ENCODE peak calls at places on chromosomes 1 and 21, in ten cellular contexts. L is SK-N-SH, Y is GM12878, H is esophagus muscularis mucosa, M is H1, I is upper lobe of left lung, O is stomach, R is sigmoid colon, D is K562, G is HepG2. U is an unnamed sample.
A peak's percentile ranks its signal among the peaks of the same experiment; 100 is the strongest.

GRCh38 chr1:26287033-26287711 is 7.3 kb downstream of the SH3BGRL3 start:
- DNase-seq in L (no peak), Y (no peak), H (no peak), M (no peak), I (no peak), O (peak; percentile 44), R (peak; percentile 92), D (peak; percentile 94), G (no peak), U (peak; percentile 70)

GRCh38 chr1:27526569-27527222 is 36.7 kb upstream of the WASF2 start:
- DNase-seq in L (no peak), Y (no peak), H (no peak), M (no peak), I (peak; percentile 76), O (no peak), R (no peak), D (peak; percentile 57), G (peak; percentile 54), U (no peak)

GRCh38 chr1:145918992-145919939 is 749 bp upstream of the PEX11B start:
- DNase-seq in L (peak; percentile 73), Y (no peak), H (no peak), M (no peak), I (peak; percentile 88), O (peak; percentile 73), R (peak; percentile 85), D (peak; percentile 74), G (peak; percentile 56), U (peak; percentile 72)

GRCh38 chr1:9628541-9629444 is 22.7 kb upstream of the PIK3CD start:
- DNase-seq in L (no peak), Y (peak; percentile 72), H (no peak), M (no peak), I (no peak), O (no peak), R (no peak), D (no peak), G (no peak), U (no peak)

GRCh38 chr1:75053207-75053606 is 81.0 kb upstream of the LHX8 start:
- DNase-seq in L (no peak), Y (no peak), H (no peak), M (no peak), I (no peak), O (no peak), R (no peak), D (no peak), G (no peak), U (no peak)

GRCh38 chr21:43703068-43703880 is 15.7 kb upstream of the PDXK start:
- DNase-seq in L (peak; percentile 48), Y (no peak), H (no peak), M (no peak), I (no peak), O (peak; percentile 80), R (no peak), D (peak; percentile 61), G (peak; percentile 57), U (peak; percentile 78)

GRCh38 chr1:153752561-153753195 is 22.5 kb upstream of the SLC27A3 start:
- DNase-seq in L (no peak), Y (no peak), H (no peak), M (no peak), I (no peak), O (no peak), R (peak; percentile 92), D (no peak), G (no peak), U (no peak)

GRCh38 chr1:247528812-247529474 is 7.3 kb downstream of the OR2C3 start:
- DNase-seq in L (no peak), Y (no peak), H (no peak), M (no peak), I (no peak), O (no peak), R (no peak), D (no peak), G (no peak), U (no peak)

GRCh38 chr21:37430184-37430821 is 63.7 kb downstream of the DYRK1A start:
- DNase-seq in L (no peak), Y (no peak), H (no peak), M (no peak), I (no peak), O (no peak), R (no peak), D (no peak), G (peak; percentile 69), U (no peak)
- TF ChIP-seq POLR2AphosphoS5 in L (no peak), Y (no peak), H (no peak), M (no peak), I (no peak), O (no peak), R (no peak), D (no peak), G (no peak), U (no peak)

GRCh38 chr1:151902858-151903257 is 6.5 kb downstream of the THEM4 start:
- DNase-seq in L (no peak), Y (no peak), H (no peak), M (no peak), I (no peak), O (no peak), R (no peak), D (no peak), G (no peak), U (no peak)

GRCh38 chr1:151908228-151908691 is 1.1 kb downstream of the THEM4 start:
- DNase-seq in L (no peak), Y (no peak), H (no peak), M (no peak), I (no peak), O (no peak), R (no peak), D (no peak), G (peak; percentile 13), U (no peak)

GRCh38 chr1:151905070-151905442 is 4.3 kb downstream of the THEM4 start:
- DNase-seq in L (no peak), Y (no peak), H (no peak), M (no peak), I (no peak), O (no peak), R (no peak), D (peak; percentile 54), G (no peak), U (no peak)

GRCh38 chr1:151909167-151910149 is at the start of gene THEM4:
- DNase-seq in L (peak; percentile 98), Y (peak; percentile 79), H (peak; percentile 99), M (peak; percentile 97), I (peak; percentile 99), O (peak; percentile 98), R (peak; percentile 98), D (peak; percentile 97), G (peak; percentile 92), U (peak; percentile 98)

DNA sequence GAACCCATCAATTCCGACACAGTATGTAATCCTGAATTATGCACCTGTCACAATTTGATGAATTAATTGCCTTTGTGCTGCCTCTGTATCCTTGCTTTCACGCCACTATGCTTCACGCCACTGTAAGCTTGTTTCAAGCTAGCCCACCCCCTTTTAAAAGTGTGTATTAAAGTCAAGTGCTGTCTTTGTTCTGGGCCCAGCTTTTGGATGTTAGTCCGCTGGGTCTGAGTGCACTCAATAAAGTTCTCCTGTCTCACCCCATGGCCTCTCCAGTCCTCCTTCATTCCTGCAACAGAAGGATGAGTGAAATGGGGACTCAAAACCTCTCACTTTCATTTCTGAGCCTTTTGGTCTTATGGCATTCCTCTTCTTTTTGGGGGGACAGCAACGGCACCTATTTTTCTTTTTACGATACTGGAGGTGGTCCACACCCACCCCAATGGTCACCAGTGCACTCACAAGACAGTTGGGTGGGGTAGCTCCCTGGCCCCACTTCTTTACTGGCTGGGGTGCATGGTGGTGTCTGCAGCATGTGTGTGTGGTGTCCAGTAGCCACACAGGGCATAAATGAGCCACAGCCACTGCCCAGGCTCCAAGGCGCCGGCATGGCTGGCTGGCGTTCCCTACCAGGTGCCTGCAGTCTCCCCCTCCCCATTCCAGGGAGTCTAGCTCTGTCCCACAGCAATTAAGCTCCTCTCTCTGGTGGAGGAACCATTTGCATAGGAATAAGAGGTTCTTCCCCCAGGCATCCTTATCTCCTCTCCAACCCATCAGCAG is 1.8 kb downstream of the THEM4 start:
- DNase-seq in L (no peak), Y (no peak), H (no peak), M (no peak), I (peak; percentile 41), O (no peak), R (no peak), D (no peak), G (no peak), U (no peak)
- TF ChIP-seq EP300 in L (no peak), Y (no peak), H (no peak), M (no peak), I (no peak), O (no peak), R (no peak), D (no peak), G (no peak), U (no peak)

GRCh38 chr21:46459024-46459355 is 299 bp downstream of the DIP2A start:
- DNase-seq in L (no peak), Y (no peak), H (no peak), M (no peak), I (no peak), O (no peak), R (no peak), D (no peak), G (no peak), U (no peak)

GRCh38 chr21:46461909-46462308 is 3.2 kb downstream of the DIP2A start:
- DNase-seq in L (no peak), Y (no peak), H (no peak), M (no peak), I (no peak), O (no peak), R (no peak), D (no peak), G (no peak), U (no peak)

GRCh38 chr21:46457801-46458314 is 833 bp upstream of the DIP2A start:
- DNase-seq in L (peak; percentile 65), Y (no peak), H (no peak), M (no peak), I (no peak), O (peak; percentile 30), R (peak; percentile 77), D (peak; percentile 69), G (peak; percentile 21), U (peak; percentile 37)

GRCh38 chr21:46458315-46459023 is at the start of gene DIP2A:
- DNase-seq in L (peak; percentile 100), Y (peak; percentile 85), H (peak; percentile 98), M (peak; percentile 94), I (peak; percentile 98), O (peak; percentile 96), R (peak; percentile 98), D (peak; percentile 100), G (peak; percentile 95), U (peak; percentile 96)

GRCh38 chr21:46459356-46460112 is 843 bp downstream of the DIP2A start:
- DNase-seq in L (no peak), Y (no peak), H (no peak), M (no peak), I (peak; percentile 86), O (peak; percentile 62), R (peak; percentile 81), D (peak; percentile 45), G (no peak), U (peak; percentile 55)
- TF ChIP-seq POLR2AphosphoS5 in L (no peak), Y (no peak), H (no peak), M (no peak), I (no peak), O (no peak), R (no peak), D (no peak), G (no peak), U (no peak)

DNA sequence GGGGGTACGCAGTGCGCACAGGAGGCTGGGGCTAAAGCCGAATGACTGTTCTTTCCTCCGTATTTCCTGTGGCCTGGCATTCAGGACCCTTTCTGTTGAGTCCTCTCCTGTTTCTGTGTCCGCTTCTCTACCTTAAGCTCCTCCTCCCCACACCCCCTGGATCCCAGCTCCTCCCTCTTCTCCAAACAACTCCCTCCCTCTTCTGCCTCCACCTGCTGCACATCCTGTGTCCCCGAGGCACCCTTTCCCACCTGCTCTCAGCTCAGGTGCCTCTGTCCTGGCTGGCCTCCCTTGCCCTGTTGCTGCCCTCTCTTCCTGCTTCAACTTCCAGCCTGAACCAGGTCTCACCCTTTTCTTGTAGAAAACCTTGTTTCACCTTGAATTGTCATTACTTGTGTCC is 58.7 kb upstream of the TRABD2B start:
- DNase-seq in L (no peak), Y (no peak), H (no peak), M (no peak), I (no peak), O (no peak), R (no peak), D (no peak), G (no peak), U (no peak)
- TF ChIP-seq EP300 in L (no peak), Y (no peak), H (no peak), M (no peak), I (no peak), O (no peak), R (no peak), D (no peak), G (no peak), U (no peak)